ENCODE peak calls at places on chromosome 22, in six cellular contexts. B is ELR; P is stimulated activated CD4-positive, alpha-beta T cell treated with anti-CD3 and anti-CD28 coated beads, Interleukin-2, amount 100 ng/mL, for 48 hours; X is nephron progenitor cell; U is SW 1271; G is upper lobe of right lung. O is an unnamed sample.

GRCh38 chr22:42635531-42635930 is 4.9 kb downstream of the ATP5MGL start:
- DNase-seq in B (peak), P (no peak), X (no peak), U (peak), G (no peak), O (no peak)

GRCh38 chr22:44973829-44974228 is 36.0 kb downstream of the PHF21B start:
- DNase-seq in B (no peak), P (no peak), X (no peak), U (no peak), G (no peak), O (no peak)

GRCh38 chr22:47795477-47796127 is 1033.2 kb downstream of the TBC1D22A start:
- DNase-seq in B (no peak), P (no peak), X (no peak), U (no peak), G (no peak), O (peak)

GRCh38 chr22:41917375-41917905 is 2.6 kb upstream of the SHISA8 start:
- DNase-seq in B (no peak), P (no peak), X (no peak), U (no peak), G (no peak), O (no peak)

GRCh38 chr22:22948651-22949611 is 61.3 kb downstream of the IGLL5 start:
- DNase-seq in B (peak), P (no peak), X (no peak), U (no peak), G (peak), O (no peak)

GRCh38 chr22:42697542-42698013 is 23.1 kb downstream of the A4GALT start:
- DNase-seq in B (peak), P (no peak), X (no peak), U (peak), G (no peak), O (no peak)

GRCh38 chr22:36197601-36198146 is 3.9 kb downstream of the APOL4 start:
- DNase-seq in B (no peak), P (no peak), X (no peak), U (no peak), G (no peak), O (no peak)

GRCh38 chr22:43436536-43437267 is 24.9 kb downstream of the MPPED1 start:
- DNase-seq in B (no peak), P (no peak), X (no peak), U (no peak), G (peak), O (no peak)

GRCh38 chr22:37313376-37314314 is 31.3 kb downstream of the CYTH4 start:
- DNase-seq in B (no peak), P (no peak), X (no peak), U (no peak), G (peak), O (no peak)

GRCh38 chr22:35352214-35353111 is 28.4 kb upstream of the HMOX1 start:
- DNase-seq in B (peak), P (peak), X (peak), U (no peak), G (peak), O (no peak)

GRCh38 chr22:46464701-46465347 is 72.6 kb downstream of the CELSR1 start:
- DNase-seq in B (no peak), P (no peak), X (no peak), U (no peak), G (peak), O (no peak)

GRCh38 chr22:27541831-27542230 is 259.7 kb downstream of the MN1 start:
- DNase-seq in B (no peak), P (no peak), X (peak), U (no peak), G (no peak), O (no peak)

GRCh38 chr22:38567531-38568245 is 2.3 kb downstream of the DMC1 start:
- DNase-seq in B (no peak), P (no peak), X (no peak), U (no peak), G (no peak), O (no peak)

O was measured in chondrocyte.